ENCODE peak calls at places on chromosome 4, in ten cellular contexts. M, G, B, I, D, L, A, R, V and H are unnamed samples.

GRCh38 chr4:153267915-153268694 is 63.9 kb downstream of the TRIM2 start:
- DNase-seq in M (no peak), G (no peak), B (no peak), I (no peak), D (no peak), L (no peak), A (no peak), R (no peak), V (no peak), H (no peak)

GRCh38 chr4:2792711-2793577 is at the start of gene SH3BP2:
- DNase-seq in M (peak; percentile 78), G (peak; percentile 82), B (peak; percentile 78), I (no peak), D (peak; percentile 67), L (peak; percentile 69), A (no peak), R (no peak), V (no peak), H (peak; percentile 47)

GRCh38 chr4:169492436-169493163 is 119.8 kb downstream of the NEK1 start:
- DNase-seq in M (peak; percentile 23), G (peak; percentile 65), B (peak; percentile 19), I (no peak), D (no peak), L (peak; percentile 45), A (no peak), R (peak; percentile 9), V (no peak), H (no peak)

GRCh38 chr4:185020293-185020808 is 2.1 kb downstream of the HELT start:
- DNase-seq in M (no peak), G (no peak), B (peak; percentile 10), I (no peak), D (no peak), L (peak; percentile 42), A (no peak), R (no peak), V (no peak), H (no peak)

GRCh38 chr4:161629694-161630441 is 533.9 kb downstream of the FSTL5 start:
- DNase-seq in M (no peak), G (no peak), B (no peak), I (peak; percentile 1), D (no peak), L (no peak), A (no peak), R (no peak), V (no peak), H (no peak)

GRCh38 chr4:40575846-40576245 is 53.8 kb downstream of the RBM47 start:
- DNase-seq in M (no peak), G (no peak), B (no peak), I (no peak), D (no peak), L (no peak), A (no peak), R (no peak), V (no peak), H (no peak)

GRCh38 chr4:41013746-41014145 is 200.6 kb downstream of the APBB2 start:
- DNase-seq in M (no peak), G (no peak), B (no peak), I (no peak), D (no peak), L (no peak), A (no peak), R (no peak), V (no peak), H (no peak)

GRCh38 chr4:173835863-173836262 is 305.8 kb upstream of the HAND2 start:
- DNase-seq in M (no peak), G (no peak), B (no peak), I (no peak), D (no peak), L (no peak), A (no peak), R (no peak), V (no peak), H (no peak)

GRCh38 chr4:153684182-153685073 is at the start of gene TLR2:
- DNase-seq in M (peak; percentile 70), G (peak; percentile 21), B (peak; percentile 76), I (no peak), D (peak; percentile 51), L (peak; percentile 31), A (peak; percentile 25), R (no peak), V (peak; percentile 15), H (peak; percentile 24)

GRCh38 chr4:15150636-15151432 is 148.6 kb downstream of the CPEB2 start:
- DNase-seq in M (no peak), G (no peak), B (no peak), I (no peak), D (no peak), L (peak; percentile 4), A (no peak), R (no peak), V (no peak), H (no peak)